ENCODE peak calls at places on chromosomes 4 and X, in ten cellular contexts. One of them, this sample, is unnamed.

GRCh38 chr4:107689912-107690587 is 30.0 kb downstream of the PAPSS1 start:
- DNase-seq in CD4-positive, alpha-beta memory T cell: no peak
- DNase-seq in fibroblast of lung: peak; percentile 95
- DNase-seq in fibroblast of mammary gland: peak; percentile 87
- DNase-seq in epithelial cell of prostate: peak; percentile 79
- DNase-seq in AG04450: peak; percentile 54
- DNase-seq in RPMI8226: no peak
- DNase-seq in NCI-H510A: no peak
- DNase-seq in chondrocyte: no peak
- DNase-seq in stimulated activated CD4-positive, alpha-beta T cell treated with anti-CD3 and anti-CD28 coated beads, Interleukin-15, amount 100 ng/mL, for 1 hour: no peak
- DNase-seq in this sample: no peak

GRCh38 chr4:121139533-121140222 is 24.4 kb downstream of the TNIP3 start:
- DNase-seq in AG04450: peak; percentile 44
- DNase-seq in fibroblast of lung: peak; percentile 93
- DNase-seq in CD4-positive, alpha-beta memory T cell: no peak
- DNase-seq in NCI-H510A: no peak
- DNase-seq in chondrocyte: no peak
- DNase-seq in fibroblast of mammary gland: peak; percentile 55
- DNase-seq in stimulated activated CD4-positive, alpha-beta T cell treated with anti-CD3 and anti-CD28 coated beads, Interleukin-15, amount 100 ng/mL, for 1 hour: no peak
- DNase-seq in RPMI8226: peak; percentile 49
- DNase-seq in epithelial cell of prostate: no peak
- DNase-seq in this sample: no peak

GRCh38 chr4:88060431-88060830 is 53.0 kb downstream of the PKD2 start:
- DNase-seq in fibroblast of lung: peak; percentile 60
- DNase-seq in epithelial cell of prostate: no peak
- DNase-seq in AG04450: no peak
- DNase-seq in RPMI8226: no peak
- DNase-seq in stimulated activated CD4-positive, alpha-beta T cell treated with anti-CD3 and anti-CD28 coated beads, Interleukin-15, amount 100 ng/mL, for 1 hour: no peak
- DNase-seq in fibroblast of mammary gland: no peak
- DNase-seq in CD4-positive, alpha-beta memory T cell: no peak
- DNase-seq in NCI-H510A: no peak
- DNase-seq in chondrocyte: no peak
- DNase-seq in this sample: no peak

GRCh38 chr4:72397314-72397713 is 171.7 kb downstream of the ADAMTS3 start:
- DNase-seq in fibroblast of mammary gland: no peak
- DNase-seq in NCI-H510A: no peak
- DNase-seq in epithelial cell of prostate: no peak
- DNase-seq in chondrocyte: no peak
- DNase-seq in RPMI8226: no peak
- DNase-seq in stimulated activated CD4-positive, alpha-beta T cell treated with anti-CD3 and anti-CD28 coated beads, Interleukin-15, amount 100 ng/mL, for 1 hour: no peak
- DNase-seq in AG04450: no peak
- DNase-seq in fibroblast of lung: peak; percentile 11
- DNase-seq in CD4-positive, alpha-beta memory T cell: no peak
- DNase-seq in this sample: no peak

GRCh38 chr4:54657556-54658313 is at the start of gene KIT:
- DNase-seq in RPMI8226: peak; percentile 22
- DNase-seq in AG04450: no peak
- DNase-seq in CD4-positive, alpha-beta memory T cell: no peak
- DNase-seq in epithelial cell of prostate: no peak
- DNase-seq in fibroblast of mammary gland: no peak
- DNase-seq in chondrocyte: peak; percentile 94
- DNase-seq in fibroblast of lung: peak; percentile 17
- DNase-seq in stimulated activated CD4-positive, alpha-beta T cell treated with anti-CD3 and anti-CD28 coated beads, Interleukin-15, amount 100 ng/mL, for 1 hour: peak; percentile 6
- DNase-seq in NCI-H510A: peak; percentile 90
- DNase-seq in this sample: peak; percentile 91

GRCh38 chrX:12721042-12721441 is 70.2 kb upstream of the PRPS2 start:
- DNase-seq in RPMI8226: peak; percentile 3
- DNase-seq in AG04450: no peak
- DNase-seq in epithelial cell of prostate: no peak
- DNase-seq in fibroblast of mammary gland: no peak
- DNase-seq in fibroblast of lung: no peak
- DNase-seq in CD4-positive, alpha-beta memory T cell: no peak
- DNase-seq in stimulated activated CD4-positive, alpha-beta T cell treated with anti-CD3 and anti-CD28 coated beads, Interleukin-15, amount 100 ng/mL, for 1 hour: no peak
- DNase-seq in chondrocyte: no peak
- DNase-seq in NCI-H510A: no peak
- DNase-seq in this sample: no peak

GRCh38 chrX:12919051-12919450 is 12.6 kb downstream of the TLR8 start:
- DNase-seq in fibroblast of lung: no peak
- DNase-seq in AG04450: no peak
- DNase-seq in epithelial cell of prostate: no peak
- DNase-seq in NCI-H510A: no peak
- DNase-seq in chondrocyte: no peak
- DNase-seq in CD4-positive, alpha-beta memory T cell: no peak
- DNase-seq in stimulated activated CD4-positive, alpha-beta T cell treated with anti-CD3 and anti-CD28 coated beads, Interleukin-15, amount 100 ng/mL, for 1 hour: no peak
- DNase-seq in fibroblast of mammary gland: no peak
- DNase-seq in RPMI8226: no peak
- DNase-seq in this sample: no peak

GRCh38 chrX:153646620-153647373 is at the start of gene DUSP9:
- DNase-seq in stimulated activated CD4-positive, alpha-beta T cell treated with anti-CD3 and anti-CD28 coated beads, Interleukin-15, amount 100 ng/mL, for 1 hour: no peak
- DNase-seq in fibroblast of lung: peak; percentile 21
- DNase-seq in epithelial cell of prostate: no peak
- DNase-seq in fibroblast of mammary gland: peak; percentile 2
- DNase-seq in NCI-H510A: peak; percentile 4
- DNase-seq in CD4-positive, alpha-beta memory T cell: no peak
- DNase-seq in chondrocyte: peak; percentile 92
- DNase-seq in RPMI8226: no peak
- DNase-seq in AG04450: no peak
- DNase-seq in this sample: peak; percentile 67

GRCh38 chrX:36357855-36358254 is 438.3 kb downstream of the CFAP47 start:
- DNase-seq in AG04450: no peak
- DNase-seq in fibroblast of mammary gland: no peak
- DNase-seq in fibroblast of lung: no peak
- DNase-seq in epithelial cell of prostate: no peak
- DNase-seq in chondrocyte: no peak
- DNase-seq in NCI-H510A: no peak
- DNase-seq in CD4-positive, alpha-beta memory T cell: no peak
- DNase-seq in stimulated activated CD4-positive, alpha-beta T cell treated with anti-CD3 and anti-CD28 coated beads, Interleukin-15, amount 100 ng/mL, for 1 hour: no peak
- DNase-seq in RPMI8226: no peak
- DNase-seq in this sample: no peak

GRCh38 chr4:108264693-108265092 is 96.0 kb upstream of the LEF1 start:
- DNase-seq in AG04450: no peak
- DNase-seq in fibroblast of lung: no peak
- DNase-seq in NCI-H510A: no peak
- DNase-seq in epithelial cell of prostate: no peak
- DNase-seq in CD4-positive, alpha-beta memory T cell: no peak
- DNase-seq in stimulated activated CD4-positive, alpha-beta T cell treated with anti-CD3 and anti-CD28 coated beads, Interleukin-15, amount 100 ng/mL, for 1 hour: no peak
- DNase-seq in RPMI8226: no peak
- DNase-seq in fibroblast of mammary gland: no peak
- DNase-seq in chondrocyte: no peak
- DNase-seq in this sample: no peak

GRCh38 chrX:29555465-29556091 is 659.8 kb upstream of the MAGEB2 start:
- DNase-seq in CD4-positive, alpha-beta memory T cell: no peak
- DNase-seq in fibroblast of mammary gland: no peak
- DNase-seq in fibroblast of lung: peak; percentile 33
- DNase-seq in AG04450: no peak
- DNase-seq in RPMI8226: no peak
- DNase-seq in epithelial cell of prostate: peak; percentile 40
- DNase-seq in NCI-H510A: no peak
- DNase-seq in chondrocyte: no peak
- DNase-seq in stimulated activated CD4-positive, alpha-beta T cell treated with anti-CD3 and anti-CD28 coated beads, Interleukin-15, amount 100 ng/mL, for 1 hour: no peak
- DNase-seq in this sample: no peak

GRCh38 chr4:77021614-77022089 is 54.1 kb downstream of the CCNI start:
- DNase-seq in NCI-H510A: no peak
- DNase-seq in stimulated activated CD4-positive, alpha-beta T cell treated with anti-CD3 and anti-CD28 coated beads, Interleukin-15, amount 100 ng/mL, for 1 hour: no peak
- DNase-seq in chondrocyte: no peak
- DNase-seq in AG04450: peak; percentile 53
- DNase-seq in CD4-positive, alpha-beta memory T cell: no peak
- DNase-seq in epithelial cell of prostate: no peak
- DNase-seq in fibroblast of mammary gland: peak; percentile 69
- DNase-seq in RPMI8226: no peak
- DNase-seq in fibroblast of lung: peak; percentile 95
- DNase-seq in this sample: no peak

GRCh38 chr4:118981839-118982381 is 93.3 kb downstream of the SYNPO2 start:
- DNase-seq in AG04450: peak; percentile 91
- DNase-seq in RPMI8226: peak; percentile 55
- DNase-seq in fibroblast of mammary gland: peak; percentile 94
- DNase-seq in CD4-positive, alpha-beta memory T cell: peak; percentile 53
- DNase-seq in chondrocyte: no peak
- DNase-seq in fibroblast of lung: peak; percentile 96
- DNase-seq in epithelial cell of prostate: no peak
- DNase-seq in stimulated activated CD4-positive, alpha-beta T cell treated with anti-CD3 and anti-CD28 coated beads, Interleukin-15, amount 100 ng/mL, for 1 hour: no peak
- DNase-seq in NCI-H510A: peak; percentile 20
- DNase-seq in this sample: peak; percentile 84

GRCh38 chrX:10017866-10018265 is 50.7 kb downstream of the CLDN34 start:
- DNase-seq in epithelial cell of prostate: no peak
- DNase-seq in fibroblast of mammary gland: peak; percentile 42
- DNase-seq in AG04450: no peak
- DNase-seq in fibroblast of lung: peak; percentile 85
- DNase-seq in NCI-H510A: no peak
- DNase-seq in chondrocyte: no peak
- DNase-seq in CD4-positive, alpha-beta memory T cell: no peak
- DNase-seq in stimulated activated CD4-positive, alpha-beta T cell treated with anti-CD3 and anti-CD28 coated beads, Interleukin-15, amount 100 ng/mL, for 1 hour: no peak
- DNase-seq in RPMI8226: no peak
- DNase-seq in this sample: peak; percentile 56

GRCh38 chr4:1582227-1582626 is 101.9 kb downstream of the FAM53A start:
- DNase-seq in NCI-H510A: no peak
- DNase-seq in CD4-positive, alpha-beta memory T cell: no peak
- DNase-seq in chondrocyte: peak; percentile 93
- DNase-seq in fibroblast of mammary gland: no peak
- DNase-seq in fibroblast of lung: no peak
- DNase-seq in AG04450: no peak
- DNase-seq in epithelial cell of prostate: no peak
- DNase-seq in RPMI8226: no peak
- DNase-seq in stimulated activated CD4-positive, alpha-beta T cell treated with anti-CD3 and anti-CD28 coated beads, Interleukin-15, amount 100 ng/mL, for 1 hour: no peak
- DNase-seq in this sample: no peak

GRCh38 chr4:155972098-155972497 is 18.4 kb upstream of the CTSO start:
- DNase-seq in stimulated activated CD4-positive, alpha-beta T cell treated with anti-CD3 and anti-CD28 coated beads, Interleukin-15, amount 100 ng/mL, for 1 hour: no peak
- DNase-seq in RPMI8226: peak; percentile 7
- DNase-seq in chondrocyte: no peak
- DNase-seq in CD4-positive, alpha-beta memory T cell: no peak
- DNase-seq in NCI-H510A: no peak
- DNase-seq in epithelial cell of prostate: no peak
- DNase-seq in fibroblast of lung: no peak
- DNase-seq in fibroblast of mammary gland: peak; percentile 67
- DNase-seq in AG04450: no peak
- DNase-seq in this sample: no peak

This sample was measured in NCI-H69.